ENCODE peak calls at places on chromosomes 11 and 22, in eight cellular contexts. One of them, this sample, is unnamed.

GRCh38 chr22:23516304-23516703 is 63.8 kb downstream of the IGLL1 start:
- DNase-seq in mammary epithelial cell: no peak
- DNase-seq in esophagus squamous epithelium: no peak
- DNase-seq in activated gamma-delta T cell treated with Interleukin-2 at 50 U/mL for 16 hours: no peak
- DNase-seq in cardiac muscle cell: no peak
- DNase-seq in NCI-H187: no peak
- DNase-seq in amygdala: no peak
- DNase-seq in stimulated activated naive CD8-positive, alpha-beta T cell treated with anti-CD3 and anti-CD28 coated beads, Interleukin-15, amount 100 ng/mL, for 72 hours: no peak
- DNase-seq in this sample: no peak

GRCh38 chr11:20015529-20016427 is 144.5 kb downstream of the DBX1 start:
- DNase-seq in mammary epithelial cell: peak
- DNase-seq in esophagus squamous epithelium: no peak
- DNase-seq in activated gamma-delta T cell treated with Interleukin-2 at 50 U/mL for 16 hours: no peak
- DNase-seq in cardiac muscle cell: peak
- DNase-seq in NCI-H187: no peak
- DNase-seq in amygdala: no peak
- DNase-seq in stimulated activated naive CD8-positive, alpha-beta T cell treated with anti-CD3 and anti-CD28 coated beads, Interleukin-15, amount 100 ng/mL, for 72 hours: no peak
- DNase-seq in this sample: no peak

GRCh38 chr22:43424865-43425630 is 13.2 kb downstream of the MPPED1 start:
- DNase-seq in mammary epithelial cell: no peak
- DNase-seq in esophagus squamous epithelium: no peak
- DNase-seq in activated gamma-delta T cell treated with Interleukin-2 at 50 U/mL for 16 hours: no peak
- DNase-seq in cardiac muscle cell: no peak
- DNase-seq in NCI-H187: no peak
- DNase-seq in amygdala: no peak
- DNase-seq in stimulated activated naive CD8-positive, alpha-beta T cell treated with anti-CD3 and anti-CD28 coated beads, Interleukin-15, amount 100 ng/mL, for 72 hours: no peak
- DNase-seq in this sample: no peak

GRCh38 chr11:587978-588380 is 11.7 kb downstream of the PHRF1 start:
- DNase-seq in mammary epithelial cell: no peak
- DNase-seq in esophagus squamous epithelium: no peak
- DNase-seq in activated gamma-delta T cell treated with Interleukin-2 at 50 U/mL for 16 hours: peak
- DNase-seq in cardiac muscle cell: peak
- DNase-seq in NCI-H187: no peak
- DNase-seq in amygdala: no peak
- DNase-seq in stimulated activated naive CD8-positive, alpha-beta T cell treated with anti-CD3 and anti-CD28 coated beads, Interleukin-15, amount 100 ng/mL, for 72 hours: peak
- DNase-seq in this sample: no peak

GRCh38 chr11:119901657-119902577 is 172.9 kb upstream of the NECTIN1 start:
- DNase-seq in mammary epithelial cell: no peak
- DNase-seq in esophagus squamous epithelium: no peak
- DNase-seq in activated gamma-delta T cell treated with Interleukin-2 at 50 U/mL for 16 hours: no peak
- DNase-seq in cardiac muscle cell: no peak
- DNase-seq in NCI-H187: no peak
- DNase-seq in amygdala: no peak
- DNase-seq in stimulated activated naive CD8-positive, alpha-beta T cell treated with anti-CD3 and anti-CD28 coated beads, Interleukin-15, amount 100 ng/mL, for 72 hours: no peak
- DNase-seq in this sample: no peak

GRCh38 chr11:116136987-116137674 is 632.9 kb upstream of the CADM1 start:
- DNase-seq in mammary epithelial cell: no peak
- DNase-seq in esophagus squamous epithelium: no peak
- DNase-seq in activated gamma-delta T cell treated with Interleukin-2 at 50 U/mL for 16 hours: no peak
- DNase-seq in cardiac muscle cell: no peak
- DNase-seq in NCI-H187: no peak
- DNase-seq in amygdala: no peak
- DNase-seq in stimulated activated naive CD8-positive, alpha-beta T cell treated with anti-CD3 and anti-CD28 coated beads, Interleukin-15, amount 100 ng/mL, for 72 hours: no peak
- DNase-seq in this sample: no peak

GRCh38 chr11:22508691-22509090 is 116.9 kb downstream of the FANCF start:
- DNase-seq in mammary epithelial cell: no peak
- DNase-seq in esophagus squamous epithelium: no peak
- DNase-seq in activated gamma-delta T cell treated with Interleukin-2 at 50 U/mL for 16 hours: no peak
- DNase-seq in cardiac muscle cell: no peak
- DNase-seq in NCI-H187: no peak
- DNase-seq in amygdala: no peak
- DNase-seq in stimulated activated naive CD8-positive, alpha-beta T cell treated with anti-CD3 and anti-CD28 coated beads, Interleukin-15, amount 100 ng/mL, for 72 hours: no peak
- DNase-seq in this sample: no peak

GRCh38 chr22:43262990-43263644 is 76.2 kb upstream of the TTLL12 start:
- DNase-seq in mammary epithelial cell: no peak
- DNase-seq in esophagus squamous epithelium: no peak
- DNase-seq in activated gamma-delta T cell treated with Interleukin-2 at 50 U/mL for 16 hours: peak
- DNase-seq in cardiac muscle cell: peak
- DNase-seq in NCI-H187: no peak
- DNase-seq in amygdala: no peak
- DNase-seq in stimulated activated naive CD8-positive, alpha-beta T cell treated with anti-CD3 and anti-CD28 coated beads, Interleukin-15, amount 100 ng/mL, for 72 hours: peak
- DNase-seq in this sample: no peak

GRCh38 chr11:32538804-32539203 is 44.8 kb upstream of the EIF3M start:
- DNase-seq in mammary epithelial cell: no peak
- DNase-seq in esophagus squamous epithelium: no peak
- DNase-seq in activated gamma-delta T cell treated with Interleukin-2 at 50 U/mL for 16 hours: no peak
- DNase-seq in cardiac muscle cell: no peak
- DNase-seq in NCI-H187: no peak
- DNase-seq in amygdala: no peak
- DNase-seq in stimulated activated naive CD8-positive, alpha-beta T cell treated with anti-CD3 and anti-CD28 coated beads, Interleukin-15, amount 100 ng/mL, for 72 hours: no peak
- DNase-seq in this sample: no peak

GRCh38 chr11:119728226-119728626 is 774 bp downstream of the NECTIN1 start:
- DNase-seq in mammary epithelial cell: no peak
- DNase-seq in esophagus squamous epithelium: no peak
- DNase-seq in activated gamma-delta T cell treated with Interleukin-2 at 50 U/mL for 16 hours: no peak
- DNase-seq in cardiac muscle cell: no peak
- DNase-seq in NCI-H187: no peak
- DNase-seq in amygdala: no peak
- DNase-seq in stimulated activated naive CD8-positive, alpha-beta T cell treated with anti-CD3 and anti-CD28 coated beads, Interleukin-15, amount 100 ng/mL, for 72 hours: no peak
- DNase-seq in this sample: no peak

GRCh38 chr11:1119282-1120146 is 38.2 kb upstream of the MUC5AC start:
- DNase-seq in mammary epithelial cell: no peak
- DNase-seq in esophagus squamous epithelium: no peak
- DNase-seq in activated gamma-delta T cell treated with Interleukin-2 at 50 U/mL for 16 hours: peak
- DNase-seq in cardiac muscle cell: no peak
- DNase-seq in NCI-H187: no peak
- DNase-seq in amygdala: no peak
- DNase-seq in stimulated activated naive CD8-positive, alpha-beta T cell treated with anti-CD3 and anti-CD28 coated beads, Interleukin-15, amount 100 ng/mL, for 72 hours: no peak
- DNase-seq in this sample: no peak

GRCh38 chr11:63896071-63896470 is 20.9 kb downstream of the RCOR2 start:
- DNase-seq in mammary epithelial cell: no peak
- DNase-seq in esophagus squamous epithelium: no peak
- DNase-seq in activated gamma-delta T cell treated with Interleukin-2 at 50 U/mL for 16 hours: no peak
- DNase-seq in cardiac muscle cell: no peak
- DNase-seq in NCI-H187: no peak
- DNase-seq in amygdala: no peak
- DNase-seq in stimulated activated naive CD8-positive, alpha-beta T cell treated with anti-CD3 and anti-CD28 coated beads, Interleukin-15, amount 100 ng/mL, for 72 hours: no peak
- DNase-seq in this sample: no peak

GRCh38 chr11:72609045-72609444 is 65.2 kb downstream of the PDE2A start:
- DNase-seq in mammary epithelial cell: no peak
- DNase-seq in esophagus squamous epithelium: no peak
- DNase-seq in activated gamma-delta T cell treated with Interleukin-2 at 50 U/mL for 16 hours: no peak
- DNase-seq in cardiac muscle cell: peak
- DNase-seq in NCI-H187: no peak
- DNase-seq in amygdala: no peak
- DNase-seq in stimulated activated naive CD8-positive, alpha-beta T cell treated with anti-CD3 and anti-CD28 coated beads, Interleukin-15, amount 100 ng/mL, for 72 hours: no peak
- DNase-seq in this sample: no peak

GRCh38 chr11:35478411-35479139 is 46.8 kb downstream of the PAMR1 start:
- DNase-seq in mammary epithelial cell: no peak
- DNase-seq in esophagus squamous epithelium: no peak
- DNase-seq in activated gamma-delta T cell treated with Interleukin-2 at 50 U/mL for 16 hours: no peak
- DNase-seq in cardiac muscle cell: peak
- DNase-seq in NCI-H187: no peak
- DNase-seq in amygdala: peak
- DNase-seq in stimulated activated naive CD8-positive, alpha-beta T cell treated with anti-CD3 and anti-CD28 coated beads, Interleukin-15, amount 100 ng/mL, for 72 hours: no peak
- DNase-seq in this sample: no peak

GRCh38 chr11:127805771-127806170 is 781.6 kb downstream of the ETS1 start:
- DNase-seq in mammary epithelial cell: no peak
- DNase-seq in esophagus squamous epithelium: no peak
- DNase-seq in activated gamma-delta T cell treated with Interleukin-2 at 50 U/mL for 16 hours: no peak
- DNase-seq in cardiac muscle cell: no peak
- DNase-seq in NCI-H187: no peak
- DNase-seq in amygdala: no peak
- DNase-seq in stimulated activated naive CD8-positive, alpha-beta T cell treated with anti-CD3 and anti-CD28 coated beads, Interleukin-15, amount 100 ng/mL, for 72 hours: no peak
- DNase-seq in this sample: no peak

GRCh38 chr11:2290351-2290841 is 11.3 kb downstream of the C11orf21 start:
- DNase-seq in mammary epithelial cell: no peak
- DNase-seq in esophagus squamous epithelium: no peak
- DNase-seq in activated gamma-delta T cell treated with Interleukin-2 at 50 U/mL for 16 hours: no peak
- DNase-seq in cardiac muscle cell: no peak
- DNase-seq in NCI-H187: no peak
- DNase-seq in amygdala: no peak
- DNase-seq in stimulated activated naive CD8-positive, alpha-beta T cell treated with anti-CD3 and anti-CD28 coated beads, Interleukin-15, amount 100 ng/mL, for 72 hours: no peak
- DNase-seq in this sample: no peak

GRCh38 chr11:9138612-9139579 is 47.5 kb upstream of the SCUBE2 start:
- DNase-seq in mammary epithelial cell: peak
- DNase-seq in esophagus squamous epithelium: no peak
- DNase-seq in activated gamma-delta T cell treated with Interleukin-2 at 50 U/mL for 16 hours: no peak
- DNase-seq in cardiac muscle cell: peak
- DNase-seq in NCI-H187: no peak
- DNase-seq in amygdala: no peak
- DNase-seq in stimulated activated naive CD8-positive, alpha-beta T cell treated with anti-CD3 and anti-CD28 coated beads, Interleukin-15, amount 100 ng/mL, for 72 hours: no peak
- DNase-seq in this sample: peak

This sample was measured in thoracic aorta.